ENCODE peak calls at places on chromosomes 13 and 19, in seven cellular contexts. U is CD4-positive, alpha-beta memory T cell; G is gastrocnemius medialis; F is uterus; T is AG10803; B is cardiac muscle cell; M is HFF-Myc. V is an unnamed sample.
A peak's percentile ranks its signal among the peaks of the same experiment; 100 is the strongest.

GRCh38 chr13:95160112-95160906 is 140.9 kb downstream of the ABCC4 start:
- DNase-seq in T (no peak), U (no peak), M (no peak), F (no peak), G (no peak), B (peak; percentile 5), V (no peak)

GRCh38 chr13:43990829-43991228 is 111.1 kb downstream of the LACC1 start:
- DNase-seq in M (no peak), U (no peak), B (no peak), F (no peak), G (no peak), T (no peak), V (no peak)

GRCh38 chr13:31749929-31750328 is 10.6 kb downstream of the RXFP2 start:
- DNase-seq in U (no peak), B (no peak), M (peak; percentile 67), T (peak; percentile 95), F (no peak), G (no peak), V (no peak)

GRCh38 chr19:12720851-12721655 is 2.7 kb downstream of the TNPO2 start:
- DNase-seq in F (no peak), T (peak; percentile 29), M (no peak), U (no peak), B (peak; percentile 8), G (no peak), V (no peak)

GRCh38 chr13:109862627-109863026 is 76.2 kb upstream of the IRS2 start:
- DNase-seq in M (no peak), B (no peak), F (no peak), G (no peak), U (no peak), T (no peak), V (no peak)

GRCh38 chr13:33728271-33729037 is 89.5 kb upstream of the RFC3 start:
- DNase-seq in T (peak; percentile 8), F (peak; percentile 37), M (no peak), B (no peak), G (no peak), U (no peak), V (no peak)

GRCh38 chr19:33008738-33009137 is 36.7 kb downstream of the FAAP24 start:
- DNase-seq in M (no peak), T (no peak), F (no peak), G (no peak), U (no peak), B (no peak), V (no peak)

GRCh38 chr19:33201473-33201872 is 7.3 kb downstream of the LRP3 start:
- DNase-seq in M (no peak), T (no peak), B (no peak), G (no peak), U (no peak), F (no peak), V (no peak)

GRCh38 chr13:24159921-24160324 is 597 bp upstream of the SPATA13 start:
- DNase-seq in U (no peak), F (no peak), T (no peak), B (no peak), G (no peak), M (no peak), V (no peak)

GRCh38 chr19:37333457-37333856 is 37.4 kb upstream of the ZNF527 start:
- DNase-seq in T (no peak), B (no peak), M (no peak), G (no peak), F (no peak), U (no peak), V (no peak)

GRCh38 chr13:23579886-23580706 is 9.9 kb downstream of the TNFRSF19 start:
- DNase-seq in G (no peak), U (peak; percentile 6), T (no peak), B (peak; percentile 59), M (no peak), F (no peak), V (no peak)

GRCh38 chr13:52804202-52804641 is 44.2 kb downstream of the PCDH8 start:
- DNase-seq in G (no peak), T (no peak), U (no peak), B (no peak), M (no peak), F (no peak), V (no peak)

GRCh38 chr13:27980280-27980998 is 8.1 kb downstream of the URAD start:
- DNase-seq in F (no peak), M (no peak), U (no peak), T (no peak), B (no peak), G (no peak), V (no peak)

GRCh38 chr19:38003427-38004099 is 96.6 kb downstream of the SIPA1L3 start:
- DNase-seq in T (peak; percentile 88), B (peak; percentile 36), F (peak; percentile 78), M (peak; percentile 89), U (no peak), G (peak; percentile 37), V (no peak)

GRCh38 chr13:71218960-71219359 is 648.0 kb downstream of the DACH1 start:
- DNase-seq in M (no peak), T (no peak), U (no peak), F (no peak), B (peak; percentile 3), G (no peak), V (peak; percentile 1)

GRCh38 chr19:33665776-33666175 is 44.0 kb downstream of the CHST8 start:
- DNase-seq in B (no peak), T (no peak), F (no peak), M (no peak), U (no peak), G (no peak), V (no peak)

GRCh38 chr19:50497030-50497420 is 14.0 kb downstream of the JOSD2 start:
- DNase-seq in M (no peak), T (no peak), G (no peak), B (no peak), U (no peak), F (no peak), V (no peak)

GRCh38 chr19:48859711-48860572 is 8.5 kb downstream of the PLEKHA4 start:
- DNase-seq in M (no peak), U (no peak), T (no peak), B (no peak), G (no peak), F (no peak), V (no peak)

GRCh38 chr19:36032251-36033104 is at the start of gene CLIP3:
- DNase-seq in M (no peak), T (peak; percentile 67), B (peak; percentile 78), U (no peak), F (peak; percentile 81), G (no peak), V (peak; percentile 53)
- H3K4me3 ChIP-seq in M (peak within 1 kb of the TSS; percentile 59), T (peak within 1 kb of the TSS; percentile 91), B (peak within 1 kb of the TSS; percentile 63), U (no peak within 1 kb of the TSS), F (peak within 1 kb of the TSS; percentile 85), G (peak within 1 kb of the TSS; percentile 48), V (peak within 1 kb of the TSS; percentile 61)

GRCh38 chr19:54661846-54662489 is 817 bp upstream of the LILRB4 start:
- DNase-seq in T (no peak), G (no peak), U (no peak), F (no peak), B (no peak), M (no peak), V (no peak)
- H3K4me3 ChIP-seq in T (no peak overlapping the region), G (no peak overlapping the region), U (no peak overlapping the region), F (no peak overlapping the region), B (no peak overlapping the region), M (no peak overlapping the region), V (no peak overlapping the region)

DNA sequence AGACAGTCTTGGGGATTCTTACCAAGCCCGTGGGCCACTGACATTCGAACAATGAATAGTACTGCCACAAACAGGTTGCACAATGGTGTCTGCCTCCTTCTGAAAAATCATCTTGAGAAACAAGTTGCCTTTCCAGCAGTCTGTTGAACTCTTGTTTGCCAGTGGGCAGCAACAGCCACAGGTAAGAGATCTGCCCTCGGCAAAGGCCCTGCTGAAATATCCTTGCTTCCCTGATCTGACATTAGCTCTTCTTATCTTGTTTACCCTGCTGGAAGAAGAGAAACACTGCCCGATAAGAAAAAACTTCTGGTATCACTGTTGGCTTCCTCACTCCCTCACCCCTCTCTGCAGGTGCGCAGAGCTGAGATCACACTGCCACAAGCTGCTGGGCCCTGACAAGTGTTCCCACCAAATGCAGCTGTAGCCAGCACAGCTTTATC is 2.0 kb downstream of the DOCK9 start:
- DNase-seq in M (no peak), U (no peak), G (no peak), T (peak; percentile 43), F (no peak), B (peak; percentile 32), V (peak; percentile 76)
- H3K4me3 ChIP-seq in M (peak overlapping the region; percentile 10), U (no peak overlapping the region), G (peak overlapping the region; percentile 43), T (no peak overlapping the region), F (no peak overlapping the region), B (no peak overlapping the region), V (no peak overlapping the region)

GRCh38 chr13:113452942-113453901 is at the start of gene ADPRHL1:
- DNase-seq in B (peak; percentile 56), U (no peak), T (no peak), G (peak; percentile 96), F (peak; percentile 11), M (no peak), V (no peak)
- H3K4me3 ChIP-seq in B (peak within 1 kb of the TSS; percentile 4), U (no peak within 1 kb of the TSS), T (no peak within 1 kb of the TSS), G (peak within 1 kb of the TSS; percentile 60), F (no peak within 1 kb of the TSS), M (no peak within 1 kb of the TSS), V (no peak within 1 kb of the TSS)

GRCh38 chr19:1290245-1290698 is 4.6 kb downstream of the EFNA2 start:
- DNase-seq in F (no peak), T (no peak), G (no peak), M (no peak), B (no peak), U (no peak), V (no peak)
- H3K4me3 ChIP-seq in F (no peak overlapping the region), T (no peak overlapping the region), G (no peak overlapping the region), M (no peak overlapping the region), B (no peak overlapping the region), U (no peak overlapping the region), V (no peak overlapping the region)

DNA sequence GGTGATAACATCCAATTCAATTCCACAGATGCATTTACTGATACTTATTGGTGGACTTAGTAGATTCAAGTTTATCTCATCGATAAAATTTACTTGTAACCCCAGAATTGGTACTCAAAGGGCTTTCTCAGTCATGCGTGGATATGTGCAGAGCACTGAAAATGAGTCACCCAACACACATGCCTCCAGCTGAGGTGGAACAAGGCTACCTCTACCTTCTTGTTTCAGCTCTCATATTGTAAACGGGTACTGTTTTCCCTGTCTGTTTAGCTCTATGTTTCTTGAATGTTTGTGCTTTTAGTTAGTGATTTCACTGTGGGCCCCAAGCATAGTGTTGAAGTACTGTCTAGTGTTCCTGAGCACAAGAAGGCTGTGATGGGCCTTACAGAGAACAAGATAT is 1.5 kb downstream of the LRRC63 start:
- DNase-seq in B (no peak), G (no peak), T (no peak), U (no peak), M (no peak), F (no peak), V (no peak)
- H3K4me3 ChIP-seq in B (no peak overlapping the region), G (no peak overlapping the region), T (no peak overlapping the region), U (no peak overlapping the region), M (no peak overlapping the region), F (no peak overlapping the region), V (no peak overlapping the region)

GRCh38 chr19:29672933-29673336 is 7.7 kb downstream of the PLEKHF1 start:
- DNase-seq in B (no peak), U (peak; percentile 88), T (no peak), G (peak; percentile 50), F (no peak), M (no peak), V (peak; percentile 92)
- H3K4me3 ChIP-seq in B (no peak overlapping the region), U (peak overlapping the region; percentile 46), T (no peak overlapping the region), G (peak overlapping the region; percentile 29), F (no peak overlapping the region), M (no peak overlapping the region), V (peak overlapping the region; percentile 38)